ENCODE peak calls at places on chromosomes 12 and 14, in five cellular contexts. G, L, V, M and E are unnamed samples.
A peak's percentile ranks its signal among the peaks of the same experiment; 100 is the strongest.

GRCh38 chr12:51270067-51270846 is at the start of gene SMAGP:
- DNase-seq in G (peak; percentile 22), L (peak; percentile 44), V (peak; percentile 44), M (peak; percentile 42), E (peak; percentile 69)

GRCh38 chr12:6541371-6542165 is 7.3 kb downstream of the GAPDH start:
- DNase-seq in G (no peak), L (no peak), V (no peak), M (no peak), E (no peak)

GRCh38 chr14:90091393-90091792 is 29.6 kb downstream of the KCNK13 start:
- DNase-seq in G (peak; percentile 62), L (peak; percentile 7), V (no peak), M (no peak), E (no peak)

GRCh38 chr12:92582888-92583287 is 119.9 kb upstream of the PLEKHG7 start:
- DNase-seq in G (no peak), L (no peak), V (no peak), M (no peak), E (no peak)

GRCh38 chr12:20426191-20426590 is 57.9 kb downstream of the PDE3A start:
- DNase-seq in G (no peak), L (no peak), V (no peak), M (peak; percentile 46), E (no peak)

GRCh38 chr14:49892301-49892635 is 614 bp upstream of the ARF6 start:
- DNase-seq in G (peak; percentile 76), L (no peak), V (no peak), M (peak; percentile 77), E (no peak)

GRCh38 chr12:83097656-83098055 is 410.9 kb downstream of the TMTC2 start:
- DNase-seq in G (no peak), L (no peak), V (no peak), M (no peak), E (no peak)

GRCh38 chr14:99132821-99133562 is 139.0 kb downstream of the BCL11B start:
- DNase-seq in G (no peak), L (no peak), V (no peak), M (peak; percentile 7), E (no peak)

GRCh38 chr12:89697256-89697655 is 11.4 kb downstream of the ATP2B1 start:
- DNase-seq in G (no peak), L (no peak), V (no peak), M (no peak), E (no peak)

GRCh38 chr12:3730111-3730510 is 22.8 kb downstream of the CRACR2A start:
- DNase-seq in G (no peak), L (no peak), V (no peak), M (no peak), E (no peak)

GRCh38 chr12:47986832-47987231 is 17.4 kb downstream of the COL2A1 start:
- DNase-seq in G (no peak), L (no peak), V (no peak), M (no peak), E (no peak)

GRCh38 chr12:93167841-93168492 is 209.8 kb upstream of the NUDT4 start:
- DNase-seq in G (no peak), L (no peak), V (no peak), M (no peak), E (no peak)

GRCh38 chr12:14607561-14607960 is 39.9 kb upstream of the PLBD1 start:
- DNase-seq in G (no peak), L (no peak), V (no peak), M (no peak), E (no peak)

GRCh38 chr14:73476451-73476905 is 14.3 kb upstream of the RIOX1 start:
- DNase-seq in G (no peak), L (no peak), V (no peak), M (no peak), E (no peak)

GRCh38 chr14:64755661-64756265 is 51.5 kb downstream of the PLEKHG3 start:
- DNase-seq in G (peak; percentile 12), L (peak; percentile 86), V (no peak), M (peak; percentile 77), E (no peak)

GRCh38 chr14:53035796-53036195 is 84.9 kb upstream of the FERMT2 start:
- DNase-seq in G (no peak), L (no peak), V (no peak), M (no peak), E (no peak)

GRCh38 chr14:71574976-71575375 is 357.3 kb upstream of the RGS6 start:
- DNase-seq in G (peak; percentile 82), L (peak; percentile 38), V (no peak), M (no peak), E (no peak)

GRCh38 chr14:36866867-36867266 is 205.2 kb downstream of the PAX9 start:
- DNase-seq in G (no peak), L (no peak), V (no peak), M (no peak), E (no peak)

GRCh38 chr12:69240625-69240984 is 1.2 kb downstream of the CPSF6 start:
- DNase-seq in G (no peak), L (peak; percentile 19), V (no peak), M (no peak), E (no peak)

GRCh38 chr14:90522585-90523191 is 125.9 kb downstream of the CALM1 start:
- DNase-seq in G (no peak), L (no peak), V (no peak), M (no peak), E (peak; percentile 83)

GRCh38 chr14:98704441-98704840 is 567.6 kb downstream of the BCL11B start:
- DNase-seq in G (no peak), L (no peak), V (no peak), M (no peak), E (no peak)

GRCh38 chr14:80211143-80212024 is at the start of gene DIO2:
- DNase-seq in G (no peak), L (peak; percentile 5), V (no peak), M (peak; percentile 16), E (no peak)

GRCh38 chr12:72075401-72075800 is 136.8 kb downstream of the TPH2 start:
- DNase-seq in G (no peak), L (no peak), V (no peak), M (no peak), E (no peak)

GRCh38 chr14:95261616-95262510 is 57.8 kb downstream of the CLMN start:
- DNase-seq in G (no peak), L (no peak), V (no peak), M (no peak), E (no peak)

GRCh38 chr12:49662998-49663843 is 39.9 kb downstream of the PRPF40B start:
- DNase-seq in G (peak; percentile 87), L (peak; percentile 70), V (no peak), M (peak; percentile 51), E (no peak)

GRCh38 chr14:92581206-92581605 is 67.6 kb downstream of the RIN3 start:
- DNase-seq in G (no peak), L (no peak), V (no peak), M (no peak), E (no peak)

GRCh38 chr14:90587918-90588317 is 191.1 kb downstream of the CALM1 start:
- DNase-seq in G (no peak), L (no peak), V (no peak), M (no peak), E (no peak)

GRCh38 chr12:121524196-121524930 is 56.5 kb downstream of the KDM2B start:
- DNase-seq in G (no peak), L (no peak), V (no peak), M (no peak), E (peak; percentile 53)

GRCh38 chr14:52313903-52314481 is at the start of gene PTGER2:
- DNase-seq in G (peak; percentile 88), L (peak; percentile 70), V (peak; percentile 31), M (peak; percentile 78), E (peak; percentile 62)

GRCh38 chr12:106096376-106096775 is 42.4 kb downstream of the NUAK1 start:
- DNase-seq in G (no peak), L (no peak), V (no peak), M (peak; percentile 74), E (no peak)

GRCh38 chr12:15208140-15208539 is 13.1 kb downstream of the RERG start:
- DNase-seq in G (peak; percentile 20), L (no peak), V (no peak), M (no peak), E (no peak)

GRCh38 chr12:10143205-10143604 is 13.2 kb upstream of the CLEC7A start:
- DNase-seq in G (peak; percentile 51), L (no peak), V (no peak), M (no peak), E (no peak)

GRCh38 chr14:70357985-70358384 is 1.5 kb downstream of the COX16 start:
- DNase-seq in G (no peak), L (no peak), V (no peak), M (no peak), E (no peak)

GRCh38 chr12:45369065-45369464 is 153.2 kb downstream of the ANO6 start:
- DNase-seq in G (peak; percentile 63), L (no peak), V (no peak), M (no peak), E (no peak)

GRCh38 chr14:32244404-32244803 is 41.3 kb upstream of the RNU6-8 start:
- DNase-seq in G (no peak), L (no peak), V (no peak), M (no peak), E (no peak)
- TF ChIP-seq CTCF in G (peak; percentile 46), L (no peak), V (no peak), M (no peak), E (no peak)

GRCh38 chr12:102958073-102958829 is 777 bp downstream of the ASCL1 start:
- DNase-seq in G (peak; percentile 6), L (no peak), V (peak; percentile 59), M (no peak), E (peak; percentile 83)

GRCh38 chr12:102958830-102959176 is 1.3 kb downstream of the ASCL1 start:
- DNase-seq in G (no peak), L (no peak), V (no peak), M (no peak), E (no peak)

GRCh38 chr12:102956738-102957338 is 636 bp upstream of the ASCL1 start:
- DNase-seq in G (no peak), L (no peak), V (no peak), M (no peak), E (no peak)

GRCh38 chr12:102955926-102956737 is 1.3 kb upstream of the ASCL1 start:
- DNase-seq in G (no peak), L (no peak), V (no peak), M (no peak), E (peak; percentile 49)

GRCh38 chr12:102957339-102958050 is at the start of gene ASCL1:
- DNase-seq in G (no peak), L (no peak), V (no peak), M (no peak), E (peak; percentile 55)
- TF ChIP-seq CTCF in G (no peak), L (no peak), V (no peak), M (no peak), E (no peak)

GRCh38 chr12:77617818-77618217 is 212.9 kb upstream of the NAV3 start:
- DNase-seq in G (no peak), L (no peak), V (no peak), M (no peak), E (no peak)

DNA sequence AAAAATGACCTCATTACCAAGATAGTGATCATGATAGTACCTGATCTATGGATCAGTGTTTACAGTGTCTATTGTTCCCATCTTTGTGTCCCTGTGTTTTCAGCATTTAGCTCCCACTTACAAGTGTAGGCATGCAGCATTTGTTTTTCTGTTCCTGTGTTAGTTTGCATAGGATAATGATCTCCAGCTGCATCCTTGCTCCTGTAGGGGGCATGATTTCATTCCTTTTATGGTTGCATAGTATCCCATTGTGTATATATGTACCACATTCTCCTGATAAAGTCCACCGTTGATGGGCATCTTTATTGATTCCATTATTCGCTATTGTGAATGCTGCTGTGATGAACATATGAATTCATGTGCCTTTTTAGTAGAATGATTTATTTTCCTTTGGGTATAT is 215.4 kb upstream of the NAV3 start:
- DNase-seq in G (peak; percentile 39), L (no peak), V (no peak), M (no peak), E (no peak)
- TF ChIP-seq CTCF in G (peak; percentile 63), L (no peak), V (peak; percentile 36), M (no peak), E (peak; percentile 17)

GRCh38 chr12:25583545-25583944 is 30.5 kb upstream of the LMNTD1 start:
- DNase-seq in G (peak; percentile 12), L (peak; percentile 4), V (no peak), M (no peak), E (no peak)
- TF ChIP-seq CTCF in G (peak; percentile 49), L (no peak), V (no peak), M (no peak), E (no peak)